ENCODE peak calls at places on chromosomes 16 and 17, in seven cellular contexts. Y is CD8-positive, alpha-beta memory T cell; L is IMR-90; N is GM12878; U is iPS DF 6.9; F is SJSA1; E is ascending aorta. W is an unnamed sample.

GRCh38 chr17:31068291-31068690 is 26.5 kb upstream of the NF1 start:
- DNase-seq in Y (peak; percentile 8), L (peak; percentile 41), N (no peak), U (peak; percentile 55), F (peak; percentile 63), E (peak; percentile 58), W (no peak)

GRCh38 chr17:44397479-44398440 is 8.3 kb upstream of the ITGA2B start:
- DNase-seq in Y (no peak), L (no peak), N (no peak), U (no peak), F (no peak), E (no peak), W (no peak)

GRCh38 chr16:4182581-4183257 is 59.2 kb downstream of the SRL start:
- DNase-seq in Y (no peak), L (no peak), N (no peak), U (no peak), F (no peak), E (no peak), W (peak; percentile 22)

GRCh38 chr17:21066394-21066793 is 23.6 kb upstream of the USP22 start:
- DNase-seq in Y (no peak), L (no peak), N (no peak), U (no peak), F (no peak), E (no peak), W (no peak)

GRCh38 chr16:83345846-83346245 is 461.9 kb upstream of the HSBP1 start:
- DNase-seq in Y (no peak), L (no peak), N (no peak), U (no peak), F (no peak), E (no peak), W (no peak)

GRCh38 chr17:52170963-52171572 is 12.6 kb upstream of the CA10 start:
- DNase-seq in Y (no peak), L (no peak), N (no peak), U (no peak), F (no peak), E (no peak), W (no peak)

GRCh38 chr17:28747046-28747691 is 3.4 kb downstream of the TRAF4 start:
- DNase-seq in Y (no peak), L (no peak), N (no peak), U (no peak), F (no peak), E (no peak), W (no peak)

GRCh38 chr17:30450125-30451027 is 26.8 kb upstream of the GOSR1 start:
- DNase-seq in Y (no peak), L (peak; percentile 33), N (no peak), U (no peak), F (no peak), E (no peak), W (no peak)

GRCh38 chr17:29740017-29740416 is 117.3 kb upstream of the CORO6 start:
- DNase-seq in Y (no peak), L (no peak), N (no peak), U (no peak), F (no peak), E (no peak), W (no peak)

GRCh38 chr17:34299017-34299416 is 13.5 kb downstream of the CCL11 start:
- DNase-seq in Y (no peak), L (no peak), N (no peak), U (no peak), F (no peak), E (no peak), W (no peak)

GRCh38 chr17:17841620-17842025 is 4.8 kb upstream of the SREBF1 start:
- DNase-seq in Y (no peak), L (no peak), N (no peak), U (no peak), F (no peak), E (no peak), W (no peak)

GRCh38 chr16:89269805-89270665 is 52.5 kb downstream of the ZNF778 start:
- DNase-seq in Y (no peak), L (no peak), N (no peak), U (no peak), F (no peak), E (no peak), W (no peak)

GRCh38 chr17:41492771-41493170 is 3.1 kb upstream of the KRT36 start:
- DNase-seq in Y (no peak), L (peak; percentile 27), N (no peak), U (no peak), F (no peak), E (no peak), W (no peak)

GRCh38 chr17:55816532-55817272 is 65.9 kb downstream of the PCTP start:
- DNase-seq in Y (no peak), L (no peak), N (no peak), U (no peak), F (no peak), E (no peak), W (no peak)

GRCh38 chr16:88510091-88510719 is 57.1 kb downstream of the ZFPM1 start:
- DNase-seq in Y (no peak), L (no peak), N (no peak), U (no peak), F (no peak), E (no peak), W (peak; percentile 5)

GRCh38 chr17:61406543-61406845 is 6.9 kb downstream of the TBX2 start:
- DNase-seq in Y (no peak), L (no peak), N (no peak), U (no peak), F (no peak), E (no peak), W (no peak)
- H3K27ac ChIP-seq in Y (no peak overlapping the region), L (peak overlapping the region; percentile 100), N (no peak overlapping the region), U (no peak overlapping the region), F (no peak overlapping the region), E (peak overlapping the region; percentile 48), W (no peak overlapping the region)

DNA sequence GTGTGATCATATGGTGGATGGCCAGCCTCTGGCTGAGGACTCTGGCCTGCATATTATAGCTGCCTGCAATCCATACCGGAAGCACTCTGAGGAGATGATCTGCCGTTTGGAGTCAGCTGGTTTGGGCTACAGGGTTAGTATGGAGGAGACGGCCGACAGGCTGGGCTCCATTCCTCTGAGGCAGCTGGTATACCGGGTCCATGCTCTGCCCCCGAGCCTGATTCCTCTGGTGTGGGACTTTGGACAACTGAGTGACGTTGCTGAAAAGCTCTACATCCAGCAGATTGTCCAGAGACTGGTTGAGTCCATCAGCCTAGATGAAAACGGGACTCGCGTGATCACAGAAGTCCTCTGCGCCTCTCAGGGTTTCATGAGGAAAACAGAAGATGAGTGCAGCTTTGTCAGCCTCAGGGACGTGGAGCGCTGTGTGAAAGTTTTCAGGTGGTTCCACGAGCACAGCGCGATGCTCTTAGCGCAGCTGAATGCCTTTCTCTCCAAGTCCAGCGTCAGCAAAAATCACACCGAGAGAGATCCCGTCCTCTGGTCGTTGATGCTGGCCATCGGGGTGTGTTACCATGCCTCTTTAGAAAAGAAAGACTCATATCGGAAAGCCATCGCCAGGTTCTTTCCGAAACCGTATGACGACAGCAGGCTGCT is 69.0 kb upstream of the ENDOV start:
- DNase-seq in Y (no peak), L (no peak), N (no peak), U (no peak), F (no peak), E (no peak), W (no peak)
- H3K36me3 ChIP-seq in Y (peaks cover 87% of the 10 kb centered on the region), L (peaks cover 77% of the 10 kb centered on the region), N (peaks cover 47% of the 10 kb centered on the region), U (peaks cover 50% of the 10 kb centered on the region), F (peaks cover 94% of the 10 kb centered on the region), E (peaks cover 96% of the 10 kb centered on the region), W (peaks cover 43% of the 10 kb centered on the region)

GRCh38 chr17:50348522-50349240 is 2.8 kb downstream of the XYLT2 start:
- DNase-seq in Y (no peak), L (peak; percentile 53), N (no peak), U (no peak), F (no peak), E (no peak), W (no peak)

GRCh38 chr17:50349241-50349595 is 3.3 kb downstream of the XYLT2 start:
- DNase-seq in Y (no peak), L (no peak), N (no peak), U (no peak), F (no peak), E (no peak), W (no peak)

GRCh38 chr17:50346313-50347086 is 574 bp downstream of the XYLT2 start:
- DNase-seq in Y (peak; percentile 36), L (no peak), N (no peak), U (no peak), F (peak; percentile 54), E (peak; percentile 71), W (no peak)

GRCh38 chr17:50347087-50347893 is 1.4 kb downstream of the XYLT2 start:
- DNase-seq in Y (no peak), L (peak; percentile 6), N (no peak), U (no peak), F (no peak), E (no peak), W (no peak)

DNA sequence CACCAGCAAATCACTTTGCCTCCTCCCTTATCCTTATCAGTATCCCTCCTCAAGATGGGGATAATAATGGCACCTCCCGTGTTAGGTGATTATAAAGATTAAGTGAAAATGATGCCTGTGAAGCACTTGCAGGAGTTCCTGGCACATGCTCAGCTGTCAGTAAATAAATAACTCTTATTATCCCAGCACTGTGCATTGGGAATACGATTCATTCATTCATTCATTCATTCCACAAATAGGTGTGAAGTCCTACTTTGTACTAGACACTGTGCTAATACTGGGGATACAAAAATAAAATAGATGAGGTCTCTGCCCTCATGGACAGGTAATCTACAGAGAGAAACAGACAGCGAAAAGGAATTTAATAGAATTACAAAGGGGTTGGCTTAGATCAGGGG is 2.0 kb downstream of the XYLT2 start:
- DNase-seq in Y (no peak), L (no peak), N (no peak), U (no peak), F (no peak), E (no peak), W (no peak)
- H3K4me3 ChIP-seq in Y (no peak overlapping the region), L (peak overlapping the region; percentile 95), N (no peak overlapping the region), U (no peak overlapping the region), F (no peak overlapping the region), E (peak overlapping the region; percentile 98), W (no peak overlapping the region)

GRCh38 chr17:42525221-42525620 is 10.8 kb upstream of the NAGLU start:
- DNase-seq in Y (no peak), L (peak; percentile 89), N (no peak), U (no peak), F (no peak), E (no peak), W (no peak)
- H3K27ac ChIP-seq in Y (no peak overlapping the region), L (no peak overlapping the region), N (no peak overlapping the region), U (no peak overlapping the region), F (no peak overlapping the region), E (peak overlapping the region; percentile 96), W (no peak overlapping the region)

DNA sequence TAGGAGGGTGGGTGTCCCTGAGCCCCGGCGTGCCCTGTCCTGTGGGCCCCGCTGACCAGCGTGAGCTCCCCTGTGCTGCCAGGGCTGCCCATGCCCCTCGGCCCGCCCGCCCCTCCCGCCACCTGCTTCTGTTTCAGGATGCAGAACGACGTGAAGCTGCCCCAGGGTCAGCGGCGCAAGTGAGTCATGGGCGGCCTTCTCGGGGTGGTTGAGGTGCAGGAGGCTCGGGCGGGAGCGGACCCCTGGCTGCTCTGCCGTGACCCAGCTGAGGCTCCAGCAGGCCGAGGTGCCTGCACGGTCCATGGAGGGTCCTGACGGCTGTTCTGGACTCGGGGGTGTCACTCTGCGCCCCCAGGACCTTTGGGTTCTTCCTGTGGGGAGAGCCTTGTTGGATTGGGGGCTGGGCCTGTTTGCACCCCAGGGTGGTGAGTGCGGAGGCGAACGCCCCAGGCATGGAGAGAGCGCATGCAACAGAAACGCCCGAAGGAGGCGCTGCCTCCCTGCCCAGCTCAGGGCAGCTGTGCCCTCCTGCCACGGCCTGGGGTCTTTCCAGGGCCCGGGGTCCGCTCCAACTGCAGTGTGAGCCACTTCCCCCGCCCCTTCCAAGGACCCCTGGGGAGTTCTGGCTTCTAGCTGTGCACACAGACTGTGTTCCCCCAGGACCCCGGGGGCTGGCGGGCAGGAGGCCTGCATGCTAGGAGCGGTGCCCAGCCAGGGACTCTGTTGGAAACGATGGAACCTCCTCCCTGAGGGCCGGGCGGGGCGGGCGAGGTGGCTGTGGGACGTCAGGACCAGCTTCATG is 4.0 kb downstream of the SLC25A10 start:
- DNase-seq in Y (no peak), L (no peak), N (no peak), U (no peak), F (no peak), E (no peak), W (no peak)
- H3K36me3 ChIP-seq in Y (no peaks in the 10 kb centered on the region), L (peaks cover 2% of the 10 kb centered on the region), N (peaks cover 4% of the 10 kb centered on the region), U (peaks cover 27% of the 10 kb centered on the region), F (peaks cover 27% of the 10 kb centered on the region), E (peaks cover 4% of the 10 kb centered on the region), W (no peaks in the 10 kb centered on the region)